ENCODE peak calls at places on chromosomes 3 and 15, in six cellular contexts. V is astrocyte, B is endothelial cell of umbilical vein, N is PC-3, F is kidney, P is mammary epithelial cell. L is an unnamed sample.

GRCh38 chr15:74781673-74782595 is at the start of gene CSK:
- DNase-seq in N (peak; percentile 69), P (peak; percentile 49), V (no peak), B (peak; percentile 53), F (peak; percentile 91), L (peak; percentile 87)

GRCh38 chr3:16088496-16088895 is 86.0 kb upstream of the GALNT15 start:
- DNase-seq in V (peak; percentile 66), B (no peak), N (no peak), F (no peak), P (peak; percentile 38), L (no peak)

GRCh38 chr15:68788265-68788624 is 32.5 kb downstream of the ANP32A start:
- DNase-seq in F (no peak), V (no peak), B (no peak), N (no peak), P (no peak), L (no peak)

GRCh38 chr15:94125131-94125530 is 106.2 kb upstream of the MCTP2 start:
- DNase-seq in N (no peak), P (no peak), V (no peak), F (no peak), B (no peak), L (no peak)

GRCh38 chr3:171187706-171188290 is 161.3 kb upstream of the SLC2A2 start:
- DNase-seq in P (no peak), V (no peak), N (peak; percentile 61), F (no peak), B (peak; percentile 67), L (no peak)

GRCh38 chr3:123155471-123156011 is 46.2 kb upstream of the SEC22A start:
- DNase-seq in B (no peak), P (no peak), F (peak; percentile 74), N (no peak), V (no peak), L (peak; percentile 40)

GRCh38 chr3:172208586-172209332 is 169.4 kb downstream of the FNDC3B start:
- DNase-seq in F (peak; percentile 68), B (no peak), N (no peak), V (peak; percentile 41), P (peak; percentile 87), L (no peak)

GRCh38 chr3:189103208-189103607 is 68.6 kb upstream of the TPRG1 start:
- DNase-seq in B (no peak), F (no peak), N (no peak), V (no peak), P (no peak), L (no peak)

GRCh38 chr3:127754411-127755304 is 67.7 kb downstream of the MGLL start:
- DNase-seq in F (peak; percentile 63), N (no peak), V (no peak), B (no peak), P (no peak), L (no peak)

GRCh38 chr3:122962149-122962548 is 65.4 kb downstream of the SEMA5B start:
- DNase-seq in B (no peak), N (no peak), V (no peak), F (no peak), P (no peak), L (no peak)

GRCh38 chr3:126258670-126259069 is 78.3 kb upstream of the ALDH1L1 start:
- DNase-seq in N (peak; percentile 5), V (no peak), F (no peak), B (no peak), P (no peak), L (no peak)

GRCh38 chr15:48861813-48862431 is 16.0 kb upstream of the EID1 start:
- DNase-seq in N (peak; percentile 68), P (peak; percentile 38), F (no peak), B (peak; percentile 58), V (peak; percentile 52), L (no peak)

GRCh38 chr3:44880284-44880683 is 5.9 kb downstream of the TGM4 start:
- DNase-seq in N (no peak), F (no peak), P (no peak), B (no peak), V (no peak), L (no peak)

GRCh38 chr3:9069971-9070370 is 106.7 kb upstream of the RAD18 start:
- DNase-seq in N (no peak), F (no peak), V (no peak), P (no peak), B (no peak), L (no peak)

GRCh38 chr3:124928333-124929202 is 6.0 kb downstream of the MUC13 start:
- DNase-seq in F (no peak), B (peak; percentile 74), V (peak; percentile 44), P (peak; percentile 45), N (peak; percentile 79), L (no peak)

GRCh38 chr3:130699765-130700164 is 46.9 kb downstream of the PIK3R4 start:
- DNase-seq in P (peak; percentile 31), F (no peak), V (no peak), N (peak; percentile 58), B (peak; percentile 33), L (no peak)

GRCh38 chr3:195774917-195775316 is 36.8 kb downstream of the MUC4 start:
- DNase-seq in V (no peak), B (peak; percentile 19), F (peak; percentile 68), P (no peak), N (peak; percentile 59), L (no peak)

GRCh38 chr3:59006791-59007517 is 42.9 kb downstream of the CFAP20DC start:
- DNase-seq in B (no peak), P (peak; percentile 22), N (no peak), F (peak; percentile 87), V (peak; percentile 49), L (no peak)

GRCh38 chr3:132135628-132136333 is 101.0 kb upstream of the CPNE4 start:
- DNase-seq in F (no peak), N (peak; percentile 93), P (peak; percentile 98), V (peak; percentile 99), B (peak; percentile 75), L (no peak)

GRCh38 chr3:155418426-155418825 is 124.9 kb upstream of the STRIT1 start:
- DNase-seq in B (no peak), V (no peak), P (no peak), F (no peak), N (no peak), L (no peak)

GRCh38 chr15:58291848-58292247 is 139.9 kb upstream of the LIPC start:
- DNase-seq in V (no peak), B (no peak), P (no peak), N (no peak), F (no peak), L (no peak)

GRCh38 chr3:144843099-144843498 is 871.5 kb downstream of the DIPK2A start:
- DNase-seq in B (no peak), P (no peak), F (no peak), V (no peak), N (no peak), L (no peak)

GRCh38 chr3:185084883-185085282 is 68.0 kb downstream of the C3orf70 start:
- DNase-seq in F (no peak), N (peak; percentile 29), B (no peak), V (peak; percentile 69), P (peak; percentile 16), L (no peak)
- TF ChIP-seq CTCF in F (no peak), N (peak; percentile 25), B (no peak), V (peak; percentile 23), P (no peak), L (no peak)

DNA sequence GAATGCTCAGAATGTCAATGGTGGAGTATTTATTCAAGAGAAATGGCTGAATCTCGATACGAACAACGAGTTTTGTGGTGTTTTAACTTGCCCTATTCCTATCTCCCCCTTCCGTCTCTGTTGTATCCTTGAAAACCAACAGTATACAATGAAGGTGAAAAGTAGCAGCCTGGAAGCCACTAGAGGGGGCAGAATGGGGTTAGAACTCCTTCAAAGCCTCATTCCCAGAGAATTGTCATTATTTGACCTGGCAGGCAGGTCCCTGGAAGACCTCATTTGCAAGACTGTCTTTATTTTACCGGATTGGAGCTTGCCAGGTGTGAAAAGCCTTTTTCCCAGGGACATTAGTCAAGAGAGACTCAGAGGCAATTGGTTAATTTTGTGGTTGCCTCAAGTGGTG is 139.4 kb downstream of the LRRC28 start:
- DNase-seq in F (no peak), V (no peak), B (no peak), P (no peak), N (peak; percentile 8), L (no peak)
- TF ChIP-seq CTCF in F (no peak), V (no peak), B (peak; percentile 8), P (no peak), N (peak; percentile 39), L (no peak)

GRCh38 chr15:29442532-29442931 is 172.9 kb upstream of the NSMCE3 start:
- DNase-seq in F (no peak), P (no peak), B (no peak), V (no peak), N (no peak), L (no peak)
- TF ChIP-seq CTCF in F (no peak), P (no peak), B (no peak), V (no peak), N (no peak), L (no peak)

GRCh38 chr3:53188720-53189119 is 27.7 kb downstream of the PRKCD start:
- DNase-seq in P (no peak), N (no peak), B (no peak), F (peak; percentile 63), V (no peak), L (no peak)
- TF ChIP-seq CTCF in P (no peak), N (no peak), B (no peak), F (no peak), V (no peak), L (no peak)

GRCh38 chr3:99656606-99657005 is 18.2 kb downstream of the COL8A1 start:
- DNase-seq in P (no peak), V (peak; percentile 82), N (no peak), B (peak; percentile 50), F (no peak), L (no peak)

GRCh38 chr3:99659032-99659431 is 20.6 kb downstream of the COL8A1 start:
- DNase-seq in F (no peak), N (peak; percentile 92), V (peak; percentile 100), P (peak; percentile 98), B (peak; percentile 91), L (no peak)

GRCh38 chr3:99659965-99660364 is 21.6 kb downstream of the COL8A1 start:
- DNase-seq in P (no peak), N (no peak), V (no peak), F (no peak), B (peak; percentile 78), L (no peak)

GRCh38 chr3:99662838-99663570 is 24.6 kb downstream of the COL8A1 start:
- DNase-seq in B (no peak), P (no peak), F (no peak), N (peak; percentile 84), V (no peak), L (no peak)

GRCh38 chr3:99658274-99658673 is 19.9 kb downstream of the COL8A1 start:
- DNase-seq in N (no peak), B (no peak), F (no peak), V (no peak), P (no peak), L (no peak)
- TF ChIP-seq CTCF in N (no peak), B (no peak), F (no peak), V (no peak), P (no peak), L (no peak)

L was measured in type B pancreatic cell.